ENCODE peak calls at places on chromosomes 13 and 19, in seven cellular contexts. One of them, this sample, is unnamed.

GRCh38 chr13:51644649-51645048 is 60.4 kb downstream of the WDFY2 start:
- DNase-seq in RPMI7951: peak
- DNase-seq in hepatocyte: no peak
- DNase-seq in breast epithelium: no peak
- DNase-seq in NCI-H1694: no peak
- DNase-seq in CD4-positive, alpha-beta memory T cell: no peak
- DNase-seq in B cell: peak
- DNase-seq in this sample: no peak

GRCh38 chr13:46667687-46668281 is 114.8 kb downstream of the LRCH1 start:
- DNase-seq in RPMI7951: peak
- DNase-seq in hepatocyte: no peak
- DNase-seq in breast epithelium: no peak
- DNase-seq in NCI-H1694: no peak
- DNase-seq in CD4-positive, alpha-beta memory T cell: peak
- DNase-seq in B cell: peak
- DNase-seq in this sample: no peak

GRCh38 chr13:75217949-75218348 is 264.0 kb downstream of the TBC1D4 start:
- DNase-seq in RPMI7951: peak
- DNase-seq in hepatocyte: no peak
- DNase-seq in breast epithelium: no peak
- DNase-seq in NCI-H1694: no peak
- DNase-seq in CD4-positive, alpha-beta memory T cell: no peak
- DNase-seq in B cell: no peak
- DNase-seq in this sample: no peak

GRCh38 chr19:57434386-57435061 is 601 bp upstream of the ZNF749 start:
- DNase-seq in RPMI7951: no peak
- DNase-seq in hepatocyte: no peak
- DNase-seq in breast epithelium: no peak
- DNase-seq in NCI-H1694: no peak
- DNase-seq in CD4-positive, alpha-beta memory T cell: no peak
- DNase-seq in B cell: no peak
- DNase-seq in this sample: no peak

GRCh38 chr19:17721821-17722220 is 2.5 kb downstream of the MAP1S start:
- DNase-seq in RPMI7951: peak
- DNase-seq in hepatocyte: no peak
- DNase-seq in breast epithelium: no peak
- DNase-seq in NCI-H1694: no peak
- DNase-seq in CD4-positive, alpha-beta memory T cell: no peak
- DNase-seq in B cell: no peak
- DNase-seq in this sample: peak

GRCh38 chr13:30616927-30617314 is 799 bp upstream of the USPL1 start:
- DNase-seq in RPMI7951: peak
- DNase-seq in hepatocyte: peak
- DNase-seq in breast epithelium: peak
- DNase-seq in NCI-H1694: peak
- DNase-seq in CD4-positive, alpha-beta memory T cell: no peak
- DNase-seq in B cell: peak
- DNase-seq in this sample: peak

GRCh38 chr19:6412111-6412999 is 12.3 kb downstream of the KHSRP start:
- DNase-seq in RPMI7951: no peak
- DNase-seq in hepatocyte: peak
- DNase-seq in breast epithelium: no peak
- DNase-seq in NCI-H1694: no peak
- DNase-seq in CD4-positive, alpha-beta memory T cell: peak
- DNase-seq in B cell: peak
- DNase-seq in this sample: no peak

GRCh38 chr19:49570997-49571676 is 9.2 kb downstream of the NOSIP start:
- DNase-seq in RPMI7951: peak
- DNase-seq in hepatocyte: peak
- DNase-seq in breast epithelium: no peak
- DNase-seq in NCI-H1694: peak
- DNase-seq in CD4-positive, alpha-beta memory T cell: no peak
- DNase-seq in B cell: no peak
- DNase-seq in this sample: no peak

GRCh38 chr19:8079988-8080387 is 27.4 kb downstream of the CCL25 start:
- DNase-seq in RPMI7951: no peak
- DNase-seq in hepatocyte: no peak
- DNase-seq in breast epithelium: no peak
- DNase-seq in NCI-H1694: no peak
- DNase-seq in CD4-positive, alpha-beta memory T cell: no peak
- DNase-seq in B cell: no peak
- DNase-seq in this sample: no peak

GRCh38 chr13:26910754-26911465 is 150.3 kb upstream of the GPR12 start:
- DNase-seq in RPMI7951: no peak
- DNase-seq in hepatocyte: no peak
- DNase-seq in breast epithelium: no peak
- DNase-seq in NCI-H1694: no peak
- DNase-seq in CD4-positive, alpha-beta memory T cell: no peak
- DNase-seq in B cell: no peak
- DNase-seq in this sample: no peak

GRCh38 chr19:16371540-16371986 is 46.9 kb downstream of the KLF2 start:
- DNase-seq in RPMI7951: no peak
- DNase-seq in hepatocyte: no peak
- DNase-seq in breast epithelium: no peak
- DNase-seq in NCI-H1694: no peak
- DNase-seq in CD4-positive, alpha-beta memory T cell: peak
- DNase-seq in B cell: peak
- DNase-seq in this sample: no peak

GRCh38 chr19:7130043-7130442 is 60.5 kb downstream of the ZNF557 start:
- DNase-seq in RPMI7951: no peak
- DNase-seq in hepatocyte: no peak
- DNase-seq in breast epithelium: no peak
- DNase-seq in NCI-H1694: no peak
- DNase-seq in CD4-positive, alpha-beta memory T cell: no peak
- DNase-seq in B cell: no peak
- DNase-seq in this sample: no peak

GRCh38 chr13:26495749-26496148 is 61.7 kb upstream of the WASF3 start:
- DNase-seq in RPMI7951: no peak
- DNase-seq in hepatocyte: no peak
- DNase-seq in breast epithelium: no peak
- DNase-seq in NCI-H1694: no peak
- DNase-seq in CD4-positive, alpha-beta memory T cell: no peak
- DNase-seq in B cell: no peak
- DNase-seq in this sample: no peak

GRCh38 chr13:98475521-98475920 is 101.4 kb downstream of the STK24 start:
- DNase-seq in RPMI7951: peak
- DNase-seq in hepatocyte: no peak
- DNase-seq in breast epithelium: no peak
- DNase-seq in NCI-H1694: no peak
- DNase-seq in CD4-positive, alpha-beta memory T cell: no peak
- DNase-seq in B cell: no peak
- DNase-seq in this sample: no peak

GRCh38 chr19:4425531-4425930 is 23.1 kb downstream of the CHAF1A start:
- DNase-seq in RPMI7951: no peak
- DNase-seq in hepatocyte: no peak
- DNase-seq in breast epithelium: no peak
- DNase-seq in NCI-H1694: no peak
- DNase-seq in CD4-positive, alpha-beta memory T cell: no peak
- DNase-seq in B cell: no peak
- DNase-seq in this sample: no peak

GRCh38 chr13:40101708-40102359 is 446.4 kb downstream of the COG6 start:
- DNase-seq in RPMI7951: no peak
- DNase-seq in hepatocyte: no peak
- DNase-seq in breast epithelium: no peak
- DNase-seq in NCI-H1694: no peak
- DNase-seq in CD4-positive, alpha-beta memory T cell: no peak
- DNase-seq in B cell: peak
- DNase-seq in this sample: no peak

This sample was measured in ascending aorta.